ENCODE peak calls at places on chromosome 18, in six cellular contexts. One of them, this sample, is unnamed.

GRCh38 chr18:12409466-12409865 is 1.7 kb downstream of the PRELID3A start:
- DNase-seq in right lobe of liver: no peak
- DNase-seq in PC-9: no peak
- DNase-seq in BJ: no peak
- DNase-seq in fibroblast of the aortic adventitia: no peak
- DNase-seq in small intestine: no peak
- DNase-seq in this sample: peak

GRCh38 chr18:10101293-10101701 is 187.5 kb downstream of the VAPA start:
- DNase-seq in BJ: no peak
- DNase-seq in right lobe of liver: no peak
- DNase-seq in PC-9: no peak
- DNase-seq in small intestine: no peak
- DNase-seq in fibroblast of the aortic adventitia: peak
- DNase-seq in this sample: no peak

GRCh38 chr18:56890632-56891031 is 239.5 kb downstream of the WDR7 start:
- DNase-seq in BJ: peak
- DNase-seq in PC-9: peak
- DNase-seq in right lobe of liver: no peak
- DNase-seq in fibroblast of the aortic adventitia: peak
- DNase-seq in small intestine: no peak
- DNase-seq in this sample: peak

GRCh38 chr18:27467073-27467472 is 282.0 kb upstream of the CHST9 start:
- DNase-seq in fibroblast of the aortic adventitia: no peak
- DNase-seq in small intestine: no peak
- DNase-seq in PC-9: no peak
- DNase-seq in right lobe of liver: no peak
- DNase-seq in BJ: no peak
- DNase-seq in this sample: no peak

GRCh38 chr18:33113421-33113820 is 327.1 kb downstream of the CCDC178 start:
- DNase-seq in fibroblast of the aortic adventitia: no peak
- DNase-seq in PC-9: no peak
- DNase-seq in BJ: no peak
- DNase-seq in right lobe of liver: no peak
- DNase-seq in small intestine: no peak
- DNase-seq in this sample: no peak

GRCh38 chr18:36195427-36196122 is 8.3 kb downstream of the MOCOS start:
- DNase-seq in right lobe of liver: no peak
- DNase-seq in BJ: no peak
- DNase-seq in fibroblast of the aortic adventitia: peak
- DNase-seq in PC-9: no peak
- DNase-seq in small intestine: no peak
- DNase-seq in this sample: no peak

GRCh38 chr18:10304853-10305252 is 149.6 kb upstream of the APCDD1 start:
- DNase-seq in fibroblast of the aortic adventitia: peak
- DNase-seq in small intestine: no peak
- DNase-seq in BJ: peak
- DNase-seq in right lobe of liver: no peak
- DNase-seq in PC-9: no peak
- DNase-seq in this sample: no peak

GRCh38 chr18:69935319-69936190 is 12.1 kb downstream of the CD226 start:
- DNase-seq in fibroblast of the aortic adventitia: no peak
- DNase-seq in BJ: no peak
- DNase-seq in PC-9: no peak
- DNase-seq in small intestine: peak
- DNase-seq in right lobe of liver: no peak
- DNase-seq in this sample: no peak

GRCh38 chr18:24995738-24996137 is 356.2 kb downstream of the ZNF521 start:
- DNase-seq in BJ: no peak
- DNase-seq in small intestine: no peak
- DNase-seq in PC-9: no peak
- DNase-seq in right lobe of liver: no peak
- DNase-seq in fibroblast of the aortic adventitia: peak
- DNase-seq in this sample: no peak

GRCh38 chr18:2644535-2644934 is 11.0 kb upstream of the SMCHD1 start:
- DNase-seq in right lobe of liver: no peak
- DNase-seq in small intestine: no peak
- DNase-seq in BJ: no peak
- DNase-seq in fibroblast of the aortic adventitia: no peak
- DNase-seq in PC-9: no peak
- DNase-seq in this sample: no peak

GRCh38 chr18:28735731-28736130 is 558.8 kb upstream of the CDH2 start:
- DNase-seq in PC-9: no peak
- DNase-seq in small intestine: peak
- DNase-seq in fibroblast of the aortic adventitia: peak
- DNase-seq in right lobe of liver: no peak
- DNase-seq in BJ: peak
- DNase-seq in this sample: no peak

GRCh38 chr18:50507120-50507590 is 52.7 kb upstream of the MAPK4 start:
- DNase-seq in right lobe of liver: peak
- DNase-seq in small intestine: peak
- DNase-seq in BJ: no peak
- DNase-seq in fibroblast of the aortic adventitia: peak
- DNase-seq in PC-9: peak
- DNase-seq in this sample: no peak

GRCh38 chr18:46574740-46575108 is 82.3 kb downstream of the LOXHD1 start:
- DNase-seq in right lobe of liver: no peak
- DNase-seq in BJ: no peak
- DNase-seq in fibroblast of the aortic adventitia: no peak
- DNase-seq in small intestine: no peak
- DNase-seq in PC-9: no peak
- DNase-seq in this sample: no peak

GRCh38 chr18:9517869-9518268 is 42.6 kb downstream of the RALBP1 start:
- DNase-seq in PC-9: no peak
- DNase-seq in BJ: no peak
- DNase-seq in right lobe of liver: no peak
- DNase-seq in small intestine: no peak
- DNase-seq in fibroblast of the aortic adventitia: peak
- DNase-seq in this sample: no peak

GRCh38 chr18:9876867-9877654 is 8.7 kb upstream of the TXNDC2 start:
- DNase-seq in PC-9: peak
- DNase-seq in fibroblast of the aortic adventitia: peak
- DNase-seq in BJ: peak
- DNase-seq in small intestine: peak
- DNase-seq in right lobe of liver: no peak
- DNase-seq in this sample: no peak

GRCh38 chr18:3578621-3579020 is 128.6 kb downstream of the TGIF1 start:
- DNase-seq in fibroblast of the aortic adventitia: no peak
- DNase-seq in small intestine: no peak
- DNase-seq in right lobe of liver: no peak
- DNase-seq in PC-9: no peak
- DNase-seq in BJ: no peak
- DNase-seq in this sample: no peak

GRCh38 chr18:37564796-37565137 is 831 bp downstream of the CELF4 start:
- DNase-seq in fibroblast of the aortic adventitia: peak
- DNase-seq in small intestine: no peak
- DNase-seq in PC-9: no peak
- DNase-seq in right lobe of liver: no peak
- DNase-seq in BJ: no peak
- DNase-seq in this sample: no peak

GRCh38 chr18:23635283-23636040 is 27.2 kb downstream of the ANKRD29 start:
- DNase-seq in fibroblast of the aortic adventitia: no peak
- DNase-seq in small intestine: no peak
- DNase-seq in BJ: no peak
- DNase-seq in right lobe of liver: no peak
- DNase-seq in PC-9: peak
- DNase-seq in this sample: no peak

GRCh38 chr18:8324343-8325065 is 284.7 kb upstream of the RAB12 start:
- DNase-seq in PC-9: no peak
- DNase-seq in BJ: no peak
- DNase-seq in small intestine: no peak
- DNase-seq in right lobe of liver: no peak
- DNase-seq in fibroblast of the aortic adventitia: no peak
- DNase-seq in this sample: no peak

GRCh38 chr18:10321576-10321975 is 132.9 kb upstream of the APCDD1 start:
- DNase-seq in fibroblast of the aortic adventitia: no peak
- DNase-seq in right lobe of liver: no peak
- DNase-seq in small intestine: no peak
- DNase-seq in PC-9: no peak
- DNase-seq in BJ: no peak
- DNase-seq in this sample: no peak

GRCh38 chr18:13541621-13542519 is 184.5 kb downstream of the FAM210A start:
- DNase-seq in PC-9: no peak
- DNase-seq in BJ: no peak
- DNase-seq in right lobe of liver: no peak
- DNase-seq in fibroblast of the aortic adventitia: no peak
- DNase-seq in small intestine: peak
- DNase-seq in this sample: no peak
- H3K4me3 ChIP-seq in PC-9: no peak
- H3K4me3 ChIP-seq in BJ: no peak
- H3K4me3 ChIP-seq in right lobe of liver: no peak
- H3K4me3 ChIP-seq in fibroblast of the aortic adventitia: no peak
- H3K4me3 ChIP-seq in small intestine: no peak
- H3K4me3 ChIP-seq in this sample: no peak

GRCh38 chr18:58580623-58581022 is 48.3 kb downstream of the ALPK2 start:
- DNase-seq in PC-9: no peak
- DNase-seq in BJ: no peak
- DNase-seq in right lobe of liver: no peak
- DNase-seq in small intestine: no peak
- DNase-seq in fibroblast of the aortic adventitia: peak
- DNase-seq in this sample: no peak

GRCh38 chr18:58578835-58579560 is 49.9 kb downstream of the ALPK2 start:
- DNase-seq in BJ: peak
- DNase-seq in fibroblast of the aortic adventitia: peak
- DNase-seq in PC-9: no peak
- DNase-seq in right lobe of liver: no peak
- DNase-seq in small intestine: no peak
- DNase-seq in this sample: no peak

GRCh38 chr18:58579561-58580047 is 49.3 kb downstream of the ALPK2 start:
- DNase-seq in fibroblast of the aortic adventitia: peak
- DNase-seq in PC-9: no peak
- DNase-seq in small intestine: no peak
- DNase-seq in BJ: peak
- DNase-seq in right lobe of liver: no peak
- DNase-seq in this sample: no peak

GRCh38 chr18:58580078-58580477 is 48.8 kb downstream of the ALPK2 start:
- DNase-seq in right lobe of liver: no peak
- DNase-seq in fibroblast of the aortic adventitia: no peak
- DNase-seq in BJ: no peak
- DNase-seq in PC-9: no peak
- DNase-seq in small intestine: no peak
- DNase-seq in this sample: no peak

DNA sequence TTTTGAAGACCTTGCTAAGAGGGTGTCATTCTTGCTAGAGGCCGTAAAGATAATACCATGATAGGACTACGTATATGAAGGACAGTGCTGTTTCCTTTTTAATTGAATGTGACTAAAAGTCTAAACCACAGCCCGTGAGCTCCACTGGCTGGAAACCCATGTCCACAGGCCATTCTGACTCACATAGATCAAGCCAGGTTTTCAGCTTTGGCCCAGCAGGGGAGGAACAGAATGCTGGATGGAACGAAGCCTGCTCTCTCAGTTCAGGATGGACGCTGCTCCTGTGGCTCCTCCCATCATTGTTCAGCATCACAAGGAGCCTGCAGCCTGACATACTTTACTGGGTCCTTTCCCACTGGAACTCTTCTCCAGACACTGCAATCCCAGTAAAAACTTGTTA is 47.6 kb downstream of the ALPK2 start:
- DNase-seq in fibroblast of the aortic adventitia: peak
- DNase-seq in BJ: peak
- DNase-seq in right lobe of liver: no peak
- DNase-seq in small intestine: no peak
- DNase-seq in PC-9: peak
- DNase-seq in this sample: no peak
- H3K4me3 ChIP-seq in fibroblast of the aortic adventitia: no peak
- H3K4me3 ChIP-seq in BJ: no peak
- H3K4me3 ChIP-seq in right lobe of liver: no peak
- H3K4me3 ChIP-seq in small intestine: no peak
- H3K4me3 ChIP-seq in PC-9: no peak
- H3K4me3 ChIP-seq in this sample: no peak

GRCh38 chr18:22174341-22175148 is 5.2 kb downstream of the GATA6 start:
- DNase-seq in fibroblast of the aortic adventitia: peak
- DNase-seq in PC-9: no peak
- DNase-seq in BJ: no peak
- DNase-seq in right lobe of liver: no peak
- DNase-seq in small intestine: peak
- DNase-seq in this sample: no peak
- H3K4me3 ChIP-seq in fibroblast of the aortic adventitia: peak
- H3K4me3 ChIP-seq in PC-9: peak
- H3K4me3 ChIP-seq in BJ: no peak
- H3K4me3 ChIP-seq in right lobe of liver: peak
- H3K4me3 ChIP-seq in small intestine: peak
- H3K4me3 ChIP-seq in this sample: no peak

GRCh38 chr18:68791801-68792200 is 6.1 kb upstream of the CCDC102B start:
- DNase-seq in BJ: no peak
- DNase-seq in PC-9: no peak
- DNase-seq in right lobe of liver: no peak
- DNase-seq in fibroblast of the aortic adventitia: no peak
- DNase-seq in small intestine: peak
- DNase-seq in this sample: no peak

GRCh38 chr18:68800075-68800474 is 2.2 kb downstream of the CCDC102B start:
- DNase-seq in PC-9: no peak
- DNase-seq in BJ: no peak
- DNase-seq in fibroblast of the aortic adventitia: no peak
- DNase-seq in right lobe of liver: no peak
- DNase-seq in small intestine: no peak
- DNase-seq in this sample: no peak

GRCh38 chr18:68797901-68798300 is at the start of gene CCDC102B:
- DNase-seq in BJ: peak
- DNase-seq in right lobe of liver: no peak
- DNase-seq in PC-9: no peak
- DNase-seq in fibroblast of the aortic adventitia: peak
- DNase-seq in small intestine: no peak
- DNase-seq in this sample: no peak

DNA sequence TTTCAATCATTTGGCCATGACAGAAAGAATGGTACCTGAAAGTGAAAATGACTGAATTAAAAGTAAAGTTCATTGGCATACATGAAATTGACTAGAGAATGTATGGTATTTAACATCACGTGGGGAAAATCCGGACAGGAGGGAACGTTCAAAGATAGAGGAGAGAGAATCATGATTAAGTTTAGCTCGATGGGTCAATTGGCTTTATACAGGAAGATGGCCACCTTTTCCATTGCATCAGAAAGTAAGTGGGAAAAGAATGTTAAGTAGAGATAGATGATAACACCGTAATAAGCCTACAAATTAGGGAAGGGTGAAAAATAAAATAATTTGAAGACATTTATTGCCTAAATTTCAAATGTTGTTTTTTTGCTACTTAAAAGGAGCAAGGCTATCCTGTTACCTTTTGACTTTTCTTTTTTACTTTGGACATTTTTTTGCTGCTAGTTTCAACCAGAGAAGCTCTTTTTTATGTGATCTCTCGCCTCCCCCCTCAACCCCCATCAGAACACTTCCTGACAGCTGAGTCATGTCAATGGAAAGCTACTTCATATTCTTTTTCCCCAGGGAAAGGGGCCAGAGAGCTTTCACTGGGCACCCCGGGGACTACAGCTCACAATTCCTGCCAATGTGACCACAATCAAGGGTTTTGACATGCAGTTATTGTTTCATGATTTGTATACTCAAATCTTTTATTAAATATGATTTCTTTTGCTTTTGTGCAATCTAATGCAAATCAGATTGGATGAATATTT is 767 bp upstream of the CCDC102B start:
- DNase-seq in BJ: peak
- DNase-seq in right lobe of liver: no peak
- DNase-seq in fibroblast of the aortic adventitia: peak
- DNase-seq in small intestine: no peak
- DNase-seq in PC-9: no peak
- DNase-seq in this sample: peak
- H3K4me3 ChIP-seq in BJ: no peak
- H3K4me3 ChIP-seq in right lobe of liver: no peak
- H3K4me3 ChIP-seq in fibroblast of the aortic adventitia: no peak
- H3K4me3 ChIP-seq in small intestine: no peak
- H3K4me3 ChIP-seq in PC-9: no peak
- H3K4me3 ChIP-seq in this sample: no peak

GRCh38 chr18:80107396-80107795 is 1.7 kb upstream of the ADNP2 start:
- DNase-seq in PC-9: no peak
- DNase-seq in right lobe of liver: no peak
- DNase-seq in fibroblast of the aortic adventitia: no peak
- DNase-seq in small intestine: no peak
- DNase-seq in BJ: no peak
- DNase-seq in this sample: no peak
- H3K4me3 ChIP-seq in PC-9: no peak
- H3K4me3 ChIP-seq in right lobe of liver: no peak
- H3K4me3 ChIP-seq in fibroblast of the aortic adventitia: no peak
- H3K4me3 ChIP-seq in small intestine: no peak
- H3K4me3 ChIP-seq in BJ: no peak
- H3K4me3 ChIP-seq in this sample: no peak

This sample was measured in kidney epithelial cell.